ENCODE peak calls at places on chromosome 6, in ten cellular contexts. R, N, M, G, L, T, W, H, A and I are unnamed samples. For H3K36me3, the result is how much of the 10 kb centered on the place peaks cover.

GRCh38 chr6:118893095-118893881 is 664 bp upstream of the ASF1A start:
- DNase-seq in W (peak), A (no peak), M (peak), L (no peak), H (peak), N (peak), R (no peak), T (peak), G (peak), I (peak)

GRCh38 chr6:47083586-47084047 is 41.5 kb upstream of the ADGRF1 start:
- DNase-seq in T (peak), H (no peak), L (peak), R (peak), A (no peak), W (peak), N (peak), M (peak), G (no peak), I (peak)

GRCh38 chr6:113476937-113477839 is 380.0 kb upstream of the MARCKS start:
- DNase-seq in A (no peak), H (no peak), M (no peak), L (no peak), T (no peak), W (no peak), R (no peak), N (no peak), G (no peak), I (no peak)

GRCh38 chr6:150492941-150493340 is 106.7 kb upstream of the PLEKHG1 start:
- DNase-seq in H (peak), G (no peak), M (no peak), A (no peak), L (no peak), T (peak), R (no peak), W (peak), N (peak), I (no peak)

GRCh38 chr6:7687145-7688113 is 38.5 kb upstream of the BMP6 start:
- DNase-seq in N (no peak), G (no peak), H (no peak), W (no peak), M (no peak), T (no peak), R (no peak), L (no peak), A (no peak), I (no peak)

GRCh38 chr6:25623874-25624273 is 28.1 kb upstream of the SCGN start:
- DNase-seq in N (no peak), A (no peak), G (no peak), M (no peak), T (no peak), H (no peak), L (no peak), R (no peak), W (peak), I (no peak)

GRCh38 chr6:57305754-57306153 is 11.7 kb upstream of the PRIM2 start:
- DNase-seq in W (no peak), M (no peak), L (no peak), T (no peak), G (no peak), H (no peak), A (no peak), N (no peak), R (no peak), I (peak)

GRCh38 chr6:145315982-145316600 is 419.2 kb downstream of the EPM2A start:
- DNase-seq in R (no peak), A (no peak), H (no peak), W (no peak), M (no peak), L (no peak), T (no peak), G (no peak), N (no peak), I (no peak)

DNA sequence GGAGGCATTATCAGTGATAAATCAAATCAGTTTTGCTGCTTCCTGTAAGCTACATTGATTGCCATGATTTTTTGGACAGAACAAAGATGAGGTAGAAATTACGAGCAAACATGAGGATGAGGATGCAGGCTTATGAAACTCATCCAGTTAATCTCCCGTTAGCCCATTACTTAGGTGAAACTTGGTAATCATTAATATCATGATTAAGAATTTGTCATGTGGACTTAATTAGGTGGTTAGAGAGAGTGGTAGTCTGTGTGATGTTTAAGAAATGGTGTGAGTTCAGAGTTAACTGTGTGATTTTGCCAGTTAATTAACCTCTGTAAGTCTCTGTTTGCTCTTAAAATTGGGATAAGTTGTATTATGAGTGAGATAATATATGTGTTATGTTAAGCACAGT is 62.0 kb downstream of the TSPYL4 start:
- DNase-seq in T (no peak), G (no peak), A (no peak), M (no peak), H (no peak), W (no peak), N (no peak), R (no peak), L (no peak), I (no peak)
- H3K36me3 ChIP-seq in T (under half), G (under half), A (under half), M (under half), H (under half), W (under half), N (under half), R (under half), L (under half), I (under half)

DNA sequence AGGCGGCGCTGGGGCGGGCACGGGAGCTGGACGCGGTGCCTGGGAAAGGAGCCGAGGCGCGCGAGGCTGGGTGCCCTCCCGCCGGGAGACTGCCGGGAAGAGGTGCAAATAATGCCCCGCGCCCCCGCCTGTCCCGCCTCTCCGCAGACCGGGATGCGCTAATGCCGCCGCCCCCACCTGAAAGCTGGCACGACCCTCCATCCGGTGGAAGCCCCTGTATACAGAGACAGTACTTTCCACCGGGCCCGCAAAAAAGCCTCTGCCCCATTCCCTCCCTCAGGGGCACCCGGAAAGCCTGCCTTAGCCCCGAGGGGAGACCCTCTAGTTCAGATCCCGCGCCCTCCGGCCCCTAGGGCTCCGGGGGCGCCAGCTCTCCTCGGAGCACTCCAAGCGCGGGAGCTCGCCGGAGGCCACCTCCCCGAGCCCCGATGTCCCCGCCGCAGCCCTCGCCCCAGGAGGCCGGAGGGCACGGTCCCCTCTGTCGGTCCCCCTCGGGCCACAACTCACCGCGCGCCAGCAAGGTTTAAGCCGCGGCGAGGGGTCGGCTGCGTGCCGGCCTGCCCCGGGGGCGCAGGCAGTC is 1.2 kb downstream of the GRM4 start:
- DNase-seq in N (no peak), H (no peak), T (peak), L (no peak), M (no peak), R (no peak), G (peak), A (peak), W (no peak), I (no peak)
- H3K4me3 ChIP-seq in N (no peak), H (peak), T (peak), L (peak), M (no peak), R (no peak), G (peak), A (peak), W (peak), I (peak)

DNA sequence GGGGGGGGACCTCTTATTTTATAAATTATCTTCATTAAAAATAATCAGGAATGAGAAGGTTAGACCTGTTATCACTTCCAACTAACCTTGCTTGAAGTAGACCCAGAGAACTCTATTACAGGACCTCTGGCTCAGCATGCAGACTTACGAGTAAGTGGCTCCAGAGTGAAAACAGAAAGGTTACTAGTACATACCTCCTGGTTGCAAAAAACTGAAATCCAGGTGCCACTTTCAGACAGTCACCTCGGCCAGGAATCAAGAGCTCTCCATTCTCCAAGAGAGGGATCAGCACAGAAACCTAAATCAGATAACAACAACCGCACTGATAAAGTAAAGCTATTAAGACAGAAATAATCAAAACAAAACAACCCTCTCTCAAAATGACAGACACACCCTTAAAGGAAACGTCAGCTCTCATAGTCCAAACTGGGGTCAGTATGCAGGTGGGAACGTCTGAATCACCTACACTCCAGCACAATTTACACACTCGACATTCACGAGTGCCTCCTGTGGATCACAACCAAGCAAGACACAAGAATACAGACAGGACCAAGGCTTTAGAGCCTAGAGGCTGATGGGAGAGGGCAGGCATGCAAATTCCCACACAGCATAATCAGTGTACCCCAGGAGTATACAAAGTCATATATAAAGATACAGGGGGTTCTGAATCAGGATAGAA is 31.8 kb downstream of the MDN1 start:
- DNase-seq in N (no peak), W (no peak), M (no peak), G (no peak), L (no peak), A (no peak), T (no peak), H (no peak), R (no peak), I (no peak)
- H3K36me3 ChIP-seq in N (under half), W (under half), M (under half), G (half or more), L (half or more), A (half or more), T (half or more), H (half or more), R (under half), I (under half)

DNA sequence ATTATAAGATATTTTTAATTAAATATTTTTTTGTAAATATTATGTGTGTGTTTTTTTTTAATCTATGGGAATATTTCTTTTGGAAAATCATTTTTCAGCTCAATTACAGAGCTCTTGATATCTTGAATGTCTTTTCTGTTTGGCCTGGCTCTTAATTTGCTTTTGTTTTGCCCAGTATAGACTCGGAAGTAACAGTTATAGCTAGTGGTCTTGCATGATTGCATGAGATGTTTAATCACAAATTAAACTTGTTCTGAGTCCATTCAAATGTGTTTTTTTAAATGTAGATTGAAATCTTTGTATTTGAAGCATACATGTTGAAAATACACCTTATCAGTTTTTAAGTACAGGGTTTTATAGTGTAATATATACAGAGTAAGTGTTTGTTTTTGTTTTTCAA is 2.6 kb downstream of the ID4 start:
- DNase-seq in G (no peak), W (no peak), A (no peak), N (no peak), T (no peak), M (no peak), L (no peak), H (no peak), R (no peak), I (no peak)
- H3K4me3 ChIP-seq in G (no peak), W (peak), A (peak), N (no peak), T (peak), M (peak), L (peak), H (no peak), R (peak), I (no peak)

DNA sequence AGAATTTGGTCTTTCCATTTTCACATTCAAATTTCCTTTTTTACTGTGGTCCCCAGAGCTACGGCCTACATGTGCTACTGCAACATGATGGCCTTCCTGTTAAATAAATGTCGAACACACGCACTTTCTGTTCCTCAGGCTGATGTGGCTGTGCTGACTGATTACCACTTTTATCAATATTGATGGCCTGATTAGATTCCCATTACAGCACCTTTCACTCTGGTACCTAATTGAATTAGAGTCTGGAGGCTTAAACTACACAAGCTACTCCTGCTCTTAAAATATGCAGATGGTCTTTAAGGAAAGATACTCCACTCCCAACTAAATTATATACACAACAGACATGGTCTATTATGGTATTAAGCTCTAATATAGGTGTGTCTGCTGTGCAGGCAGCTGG is 301.6 kb downstream of the FRK start:
- DNase-seq in W (no peak), M (no peak), N (no peak), L (no peak), R (no peak), A (no peak), T (no peak), G (no peak), H (no peak), I (no peak)
- H3K36me3 ChIP-seq in W (under half), M (under half), N (under half), L (under half), R (under half), A (under half), T (under half), G (under half), H (under half), I (under half)

GRCh38 chr6:22036267-22036666 is 260.6 kb downstream of the PRL start:
- DNase-seq in A (peak), N (no peak), R (no peak), M (no peak), T (no peak), H (no peak), G (peak), W (peak), L (no peak), I (no peak)
- H3K4me3 ChIP-seq in A (no peak), N (no peak), R (no peak), M (no peak), T (no peak), H (no peak), G (no peak), W (no peak), L (no peak), I (no peak)

GRCh38 chr6:152372945-152373344 is 264.2 kb downstream of the SYNE1 start:
- DNase-seq in G (no peak), M (no peak), R (no peak), T (no peak), N (no peak), L (no peak), A (no peak), H (no peak), W (no peak), I (no peak)

GRCh38 chr6:152371775-152372174 is 265.4 kb downstream of the SYNE1 start:
- DNase-seq in W (no peak), L (no peak), M (no peak), T (no peak), H (no peak), G (no peak), A (no peak), N (no peak), R (no peak), I (no peak)

GRCh38 chr6:152364846-152365245 is 272.3 kb downstream of the SYNE1 start:
- DNase-seq in G (no peak), T (no peak), H (no peak), W (no peak), L (no peak), N (no peak), A (no peak), M (no peak), R (no peak), I (no peak)

DNA sequence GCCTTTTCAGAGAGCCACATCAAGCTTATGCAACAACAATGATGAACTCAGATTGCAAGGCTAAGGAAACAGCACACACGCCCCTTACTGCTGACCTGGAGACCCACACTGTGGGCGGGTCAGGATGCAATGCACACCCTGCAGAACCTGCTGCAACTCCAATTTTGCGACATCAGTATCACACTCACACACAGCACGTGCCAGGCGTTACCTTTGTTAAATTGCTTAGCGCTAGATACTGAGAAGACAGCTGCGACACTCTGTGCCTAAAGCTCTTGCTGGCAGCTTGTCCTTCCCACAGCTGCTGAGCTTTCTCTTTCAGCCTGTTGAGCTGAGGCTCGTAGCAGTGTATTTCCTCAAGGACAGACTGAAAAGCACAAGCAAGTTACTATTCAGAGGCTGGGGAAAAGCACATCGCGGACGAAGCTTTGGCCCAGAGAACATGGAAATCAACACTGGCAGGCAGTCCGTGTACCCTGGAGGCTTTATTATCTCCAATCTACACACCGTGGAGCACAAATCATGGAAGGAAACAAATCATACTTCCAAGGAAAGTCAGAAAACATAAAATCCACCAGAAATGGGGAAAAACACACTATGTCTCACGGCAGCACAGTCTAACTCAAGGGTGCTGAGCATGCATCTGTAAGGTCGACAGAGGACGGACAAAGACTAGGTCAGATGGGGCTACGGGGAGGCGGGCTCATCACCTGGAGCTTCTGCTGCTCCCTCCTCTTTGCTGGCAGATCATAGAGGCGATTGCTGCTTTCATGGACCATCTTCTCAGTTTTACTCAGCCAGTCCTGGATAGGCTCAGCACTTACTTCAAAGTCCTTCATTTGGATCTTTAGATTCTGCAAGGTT is 268.2 kb downstream of the SYNE1 start:
- DNase-seq in N (no peak), L (peak), A (no peak), W (peak), T (no peak), M (no peak), R (no peak), H (no peak), G (no peak), I (no peak)
- H3K36me3 ChIP-seq in N (under half), L (half or more), A (under half), W (under half), T (under half), M (under half), R (under half), H (half or more), G (under half), I (under half)

GRCh38 chr6:52598123-52598823 is 21.4 kb upstream of the TRAM2 start:
- DNase-seq in H (peak), T (peak), A (peak), G (peak), W (peak), L (peak), N (peak), R (no peak), M (peak), I (no peak)

GRCh38 chr6:52598824-52599190 is 21.9 kb upstream of the TRAM2 start:
- DNase-seq in G (no peak), N (no peak), R (no peak), T (no peak), W (no peak), L (no peak), M (no peak), H (no peak), A (no peak), I (no peak)

GRCh38 chr6:52595796-52596130 is 18.9 kb upstream of the TRAM2 start:
- DNase-seq in R (no peak), L (no peak), A (no peak), G (no peak), M (no peak), T (peak), H (no peak), N (no peak), W (no peak), I (no peak)

GRCh38 chr6:52596371-52597028 is 19.6 kb upstream of the TRAM2 start:
- DNase-seq in G (no peak), A (no peak), T (no peak), M (no peak), W (peak), L (no peak), H (no peak), R (no peak), N (peak), I (no peak)

DNA sequence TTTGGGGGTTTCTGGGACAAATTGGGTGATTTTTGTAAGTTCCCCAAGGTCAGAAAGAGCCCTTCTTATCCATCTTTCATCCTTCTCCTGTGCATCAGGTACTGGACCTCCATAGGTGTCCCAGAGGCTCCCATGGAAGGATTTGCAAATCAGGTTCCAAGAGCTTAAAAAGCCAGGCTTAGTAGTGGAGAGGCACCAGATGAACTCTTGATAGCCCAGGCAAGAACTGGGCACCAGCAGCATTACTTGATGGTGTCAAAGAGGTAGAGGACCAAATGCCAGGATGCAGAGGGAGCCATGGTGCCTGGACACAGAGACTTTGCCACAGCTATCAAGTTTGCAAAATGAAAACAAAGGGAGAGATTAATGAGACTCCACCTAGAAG is 20.9 kb upstream of the TRAM2 start:
- DNase-seq in L (no peak), T (no peak), G (no peak), R (no peak), N (no peak), A (no peak), M (no peak), W (no peak), H (no peak), I (no peak)
- H3K4me3 ChIP-seq in L (peak), T (peak), G (no peak), R (peak), N (no peak), A (no peak), M (no peak), W (no peak), H (no peak), I (no peak)

DNA sequence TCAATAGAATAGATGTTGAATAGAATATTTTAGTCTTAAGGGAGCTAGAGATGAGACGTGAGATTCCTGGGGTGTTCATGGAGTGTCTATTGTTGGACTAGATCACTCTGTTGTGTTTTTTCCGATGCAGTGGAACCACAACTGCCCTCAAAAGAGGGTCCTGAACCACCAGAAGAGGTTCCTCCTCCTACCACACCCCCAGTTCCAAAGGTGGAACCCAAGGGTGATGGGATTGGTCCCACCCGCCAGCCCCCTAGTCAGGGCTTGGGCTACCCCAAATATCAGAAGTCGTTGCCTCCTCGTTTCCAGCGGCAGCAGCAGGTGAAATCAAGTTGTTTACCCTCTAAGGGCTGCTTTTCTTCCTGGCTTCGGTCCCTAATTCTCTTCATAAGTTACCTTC is 8.5 kb downstream of the PRRC2A start:
- DNase-seq in T (no peak), G (no peak), N (no peak), M (no peak), R (no peak), A (no peak), L (no peak), W (no peak), H (no peak), I (no peak)
- H3K36me3 ChIP-seq in T (half or more), G (half or more), N (half or more), M (under half), R (under half), A (half or more), L (half or more), W (half or more), H (half or more), I (half or more)

GRCh38 chr6:167113047-167113446 is 9.8 kb upstream of the CCR6 start:
- DNase-seq in G (no peak), N (no peak), R (peak), W (no peak), A (no peak), M (no peak), T (no peak), H (no peak), L (no peak), I (no peak)
- H3K4me3 ChIP-seq in G (no peak), N (no peak), R (no peak), W (no peak), A (no peak), M (no peak), T (no peak), H (no peak), L (no peak), I (no peak)